ENCODE peak calls at places on chromosomes 11 and 22, in ten cellular contexts. X is NCI-H460; I is activated T-cell treated with anti-CD3 and anti-CD28 coated beads for 48 hours; J is GM12891; F is A549; Z is activated T-helper 9 cell treated with anti-CD3 and anti-CD28 coated beads, Interleukin-2, amount 50 U/mL, for 16 hours; S is EL; T is non-pigmented ciliary epithelial cell; U is aorta; K is T-helper 9 cell. N is an unnamed sample.

GRCh38 chr11:15629690-15630321 is 515.1 kb downstream of the INSC start:
- DNase-seq in Z (no peak), I (no peak), X (peak), J (no peak), U (no peak), K (no peak), T (no peak), S (no peak), F (no peak), N (no peak)

GRCh38 chr11:19953909-19954308 is 206.4 kb downstream of the DBX1 start:
- DNase-seq in Z (no peak), F (peak), K (no peak), I (no peak), J (no peak), X (peak), T (peak), S (peak), U (no peak), N (no peak)

GRCh38 chr22:37334461-37334858 is 52.2 kb downstream of the CYTH4 start:
- DNase-seq in I (no peak), J (no peak), U (no peak), Z (no peak), K (no peak), F (no peak), S (no peak), T (no peak), X (no peak), N (no peak)

GRCh38 chr22:35622132-35622913 is 5.2 kb upstream of the MB start:
- DNase-seq in U (peak), X (no peak), S (no peak), I (no peak), K (no peak), Z (no peak), J (no peak), T (no peak), F (no peak), N (no peak)

GRCh38 chr22:48320671-48321515 is 1506.8 kb downstream of the BRD1 start:
- DNase-seq in X (no peak), F (no peak), Z (no peak), U (peak), J (no peak), I (no peak), K (no peak), S (no peak), T (no peak), N (no peak)

GRCh38 chr11:46429709-46430108 is 38.1 kb upstream of the CHRM4 start:
- DNase-seq in T (no peak), I (no peak), U (no peak), F (no peak), K (no peak), X (no peak), S (no peak), J (no peak), Z (no peak), N (no peak)

GRCh38 chr11:64132388-64132771 is 33.5 kb downstream of the MACROD1 start:
- DNase-seq in F (no peak), J (no peak), S (no peak), U (no peak), K (no peak), T (no peak), I (no peak), Z (no peak), X (no peak), N (no peak)

GRCh38 chr11:120028181-120028935 is 109.6 kb downstream of the TRIM29 start:
- DNase-seq in T (no peak), I (no peak), J (no peak), S (no peak), U (no peak), Z (no peak), F (no peak), X (no peak), K (no peak), N (no peak)

GRCh38 chr11:100726709-100727108 is 39.6 kb downstream of the ARHGAP42 start:
- DNase-seq in I (no peak), T (no peak), K (no peak), U (no peak), S (no peak), X (no peak), Z (no peak), F (no peak), J (no peak), N (no peak)

GRCh38 chr11:14554959-14555358 is 34.8 kb upstream of the PSMA1 start:
- DNase-seq in K (no peak), Z (no peak), U (no peak), X (no peak), S (no peak), I (no peak), J (no peak), T (no peak), F (no peak), N (no peak)

GRCh38 chr11:108199446-108200321 is 22.8 kb downstream of the NPAT start:
- DNase-seq in Z (peak), F (no peak), X (no peak), K (no peak), J (no peak), S (peak), I (peak), T (peak), U (no peak), N (peak)

GRCh38 chr11:441418-442274 is at the start of gene ANO9:
- DNase-seq in U (peak), Z (peak), F (no peak), T (no peak), K (peak), J (peak), I (peak), X (no peak), S (no peak), N (peak)

N was measured in effector memory CD4-positive, alpha-beta T cell.